ENCODE peak calls at places on chromosome 20, in five cellular contexts. One of them, this sample, is unnamed.

GRCh38 chr20:64077094-64077493 is 2.2 kb downstream of the RGS19 start:
- DNase-seq in tibial nerve: no peak
- DNase-seq in neuronal stem cell: no peak
- DNase-seq in uterus: no peak
- DNase-seq in mucosa of descending colon: peak; percentile 82
- DNase-seq in this sample: no peak

GRCh38 chr20:40506567-40506966 is 182.5 kb downstream of the MAFB start:
- DNase-seq in tibial nerve: peak; percentile 89
- DNase-seq in neuronal stem cell: no peak
- DNase-seq in uterus: peak; percentile 63
- DNase-seq in mucosa of descending colon: peak; percentile 90
- DNase-seq in this sample: no peak

GRCh38 chr20:7926323-7926722 is 13.9 kb downstream of the HAO1 start:
- DNase-seq in tibial nerve: no peak
- DNase-seq in neuronal stem cell: no peak
- DNase-seq in uterus: no peak
- DNase-seq in mucosa of descending colon: no peak
- DNase-seq in this sample: no peak

GRCh38 chr20:5658897-5659296 is 91.3 kb upstream of the SHLD1 start:
- DNase-seq in tibial nerve: peak; percentile 65
- DNase-seq in neuronal stem cell: peak; percentile 9
- DNase-seq in uterus: peak; percentile 78
- DNase-seq in mucosa of descending colon: no peak
- DNase-seq in this sample: no peak

GRCh38 chr20:7856756-7857155 is 83.5 kb downstream of the HAO1 start:
- DNase-seq in tibial nerve: no peak
- DNase-seq in neuronal stem cell: no peak
- DNase-seq in uterus: no peak
- DNase-seq in mucosa of descending colon: no peak
- DNase-seq in this sample: no peak

GRCh38 chr20:41408986-41409385 is 42.4 kb upstream of the EMILIN3 start:
- DNase-seq in tibial nerve: no peak
- DNase-seq in neuronal stem cell: no peak
- DNase-seq in uterus: no peak
- DNase-seq in mucosa of descending colon: no peak
- DNase-seq in this sample: no peak

GRCh38 chr20:4158466-4159050 is 143.2 kb upstream of the RNF24 start:
- DNase-seq in tibial nerve: no peak
- DNase-seq in neuronal stem cell: no peak
- DNase-seq in uterus: no peak
- DNase-seq in mucosa of descending colon: no peak
- DNase-seq in this sample: no peak

GRCh38 chr20:25574411-25574810 is 10.9 kb downstream of the NINL start:
- DNase-seq in tibial nerve: no peak
- DNase-seq in neuronal stem cell: no peak
- DNase-seq in uterus: no peak
- DNase-seq in mucosa of descending colon: no peak
- DNase-seq in this sample: no peak

GRCh38 chr20:33908351-33908750 is 85.4 kb upstream of the RALY start:
- DNase-seq in tibial nerve: no peak
- DNase-seq in neuronal stem cell: no peak
- DNase-seq in uterus: no peak
- DNase-seq in mucosa of descending colon: no peak
- DNase-seq in this sample: no peak

GRCh38 chr20:61551401-61551800 is 299.3 kb downstream of the CDH4 start:
- DNase-seq in tibial nerve: no peak
- DNase-seq in neuronal stem cell: no peak
- DNase-seq in uterus: no peak
- DNase-seq in mucosa of descending colon: no peak
- DNase-seq in this sample: no peak

GRCh38 chr20:2296545-2297351 is 947 bp downstream of the TGM3 start:
- DNase-seq in tibial nerve: no peak
- DNase-seq in neuronal stem cell: no peak
- DNase-seq in uterus: no peak
- DNase-seq in mucosa of descending colon: no peak
- DNase-seq in this sample: no peak

GRCh38 chr20:35291654-35292503 is at the start of gene FAM83C:
- DNase-seq in tibial nerve: no peak
- DNase-seq in neuronal stem cell: no peak
- DNase-seq in uterus: no peak
- DNase-seq in mucosa of descending colon: no peak
- DNase-seq in this sample: no peak

GRCh38 chr20:51528263-51529026 is 14.1 kb downstream of the NFATC2 start:
- DNase-seq in tibial nerve: no peak
- DNase-seq in neuronal stem cell: no peak
- DNase-seq in uterus: no peak
- DNase-seq in mucosa of descending colon: no peak
- DNase-seq in this sample: peak; percentile 19

GRCh38 chr20:42138711-42139110 is 520.5 kb upstream of the CHD6 start:
- DNase-seq in tibial nerve: no peak
- DNase-seq in neuronal stem cell: peak; percentile 36
- DNase-seq in uterus: no peak
- DNase-seq in mucosa of descending colon: no peak
- DNase-seq in this sample: no peak

GRCh38 chr20:48750941-48751620 is 76.7 kb downstream of the PREX1 start:
- DNase-seq in tibial nerve: no peak
- DNase-seq in neuronal stem cell: peak; percentile 92
- DNase-seq in uterus: peak; percentile 31
- DNase-seq in mucosa of descending colon: peak; percentile 78
- DNase-seq in this sample: peak; percentile 57

GRCh38 chr20:36472656-36473071 is 68.7 kb upstream of the MYL9 start:
- DNase-seq in tibial nerve: no peak
- DNase-seq in neuronal stem cell: no peak
- DNase-seq in uterus: peak; percentile 43
- DNase-seq in mucosa of descending colon: peak; percentile 87
- DNase-seq in this sample: no peak

DNA sequence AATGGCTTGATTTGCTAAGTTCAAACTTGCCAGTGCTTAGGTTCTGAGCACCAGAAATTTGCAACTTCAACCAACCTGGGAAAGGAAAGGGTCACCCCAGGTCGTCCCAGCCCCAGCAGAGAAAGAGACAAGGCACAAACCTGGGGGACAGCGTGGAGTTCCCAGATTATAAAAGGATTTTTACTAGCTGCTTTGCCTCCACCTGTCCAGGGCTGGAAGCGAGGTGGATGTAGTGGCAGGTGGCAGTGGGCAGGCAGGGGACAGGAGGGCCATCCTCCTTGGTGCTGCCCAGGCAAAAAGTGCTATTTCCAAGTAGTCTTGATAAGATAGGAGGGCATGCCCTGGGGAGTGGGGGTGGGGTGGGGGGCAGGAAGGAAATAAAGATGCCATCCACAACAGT is 4.9 kb downstream of the PAX1 start:
- DNase-seq in tibial nerve: no peak
- DNase-seq in neuronal stem cell: no peak
- DNase-seq in uterus: no peak
- DNase-seq in mucosa of descending colon: no peak
- DNase-seq in this sample: no peak
- H3K9me3 ChIP-seq in tibial nerve: no peaks in the 10 kb centered on the region
- H3K9me3 ChIP-seq in neuronal stem cell: peaks cover 5% of the 10 kb centered on the region
- H3K9me3 ChIP-seq in uterus: no peaks in the 10 kb centered on the region
- H3K9me3 ChIP-seq in mucosa of descending colon: no peaks in the 10 kb centered on the region
- H3K9me3 ChIP-seq in this sample: no peaks in the 10 kb centered on the region

DNA sequence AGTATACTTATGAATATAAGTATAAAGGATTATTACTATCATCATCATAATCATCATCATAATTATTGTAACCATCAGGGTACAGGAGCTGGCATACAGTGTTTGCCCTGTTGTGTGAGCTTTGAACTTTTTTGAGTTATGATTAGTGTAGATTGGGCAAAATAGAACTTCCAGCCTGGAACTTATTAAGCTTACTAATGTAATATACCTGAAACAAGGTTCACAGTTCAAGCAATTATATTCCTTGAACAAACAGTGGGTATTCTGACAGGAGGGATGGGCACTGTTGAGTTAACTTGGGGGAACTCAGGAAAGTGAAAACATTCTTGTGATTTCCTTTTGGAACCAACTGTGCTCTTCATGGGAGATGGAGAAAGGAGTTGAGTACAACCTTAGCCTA is 680.0 kb downstream of the DOK5 start:
- DNase-seq in tibial nerve: no peak
- DNase-seq in neuronal stem cell: no peak
- DNase-seq in uterus: no peak
- DNase-seq in mucosa of descending colon: no peak
- DNase-seq in this sample: no peak
- H3K9me3 ChIP-seq in tibial nerve: no peaks in the 10 kb centered on the region
- H3K9me3 ChIP-seq in neuronal stem cell: no peaks in the 10 kb centered on the region
- H3K9me3 ChIP-seq in uterus: no peaks in the 10 kb centered on the region
- H3K9me3 ChIP-seq in mucosa of descending colon: no peaks in the 10 kb centered on the region
- H3K9me3 ChIP-seq in this sample: no peaks in the 10 kb centered on the region

GRCh38 chr20:56289652-56290051 is 41.1 kb downstream of the MC3R start:
- DNase-seq in tibial nerve: no peak
- DNase-seq in neuronal stem cell: no peak
- DNase-seq in uterus: no peak
- DNase-seq in mucosa of descending colon: no peak
- DNase-seq in this sample: no peak
- H3K9me3 ChIP-seq in tibial nerve: no peaks in the 10 kb centered on the region
- H3K9me3 ChIP-seq in neuronal stem cell: peaks cover 11% of the 10 kb centered on the region
- H3K9me3 ChIP-seq in uterus: no peaks in the 10 kb centered on the region
- H3K9me3 ChIP-seq in mucosa of descending colon: no peaks in the 10 kb centered on the region
- H3K9me3 ChIP-seq in this sample: no peaks in the 10 kb centered on the region

DNA sequence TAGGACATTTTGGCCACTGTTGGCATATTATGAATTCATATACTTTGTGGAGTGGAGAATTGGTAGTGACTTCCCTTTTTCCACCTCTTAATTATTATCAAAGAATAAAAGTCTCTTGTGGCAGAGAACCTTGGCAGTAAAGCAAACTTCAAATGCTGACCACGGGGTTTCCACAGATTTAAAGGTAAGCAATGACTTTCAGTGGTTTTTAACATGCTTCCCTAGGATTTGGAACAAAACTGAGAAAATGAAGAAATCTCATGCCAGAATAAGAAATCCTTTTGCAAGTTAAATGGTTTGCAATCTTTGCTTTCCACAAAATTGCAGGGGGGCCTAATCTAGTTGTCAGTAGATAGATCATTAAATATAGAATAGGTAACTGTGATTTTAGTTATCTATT is 2.0 kb upstream of the SDC4 start:
- DNase-seq in tibial nerve: no peak
- DNase-seq in neuronal stem cell: no peak
- DNase-seq in uterus: no peak
- DNase-seq in mucosa of descending colon: no peak
- DNase-seq in this sample: no peak
- H3K9me3 ChIP-seq in tibial nerve: no peaks in the 10 kb centered on the region
- H3K9me3 ChIP-seq in neuronal stem cell: no peaks in the 10 kb centered on the region
- H3K9me3 ChIP-seq in uterus: no peaks in the 10 kb centered on the region
- H3K9me3 ChIP-seq in mucosa of descending colon: no peaks in the 10 kb centered on the region
- H3K9me3 ChIP-seq in this sample: no peaks in the 10 kb centered on the region

GRCh38 chr20:62699741-62700140 is 8.9 kb upstream of the NTSR1 start:
- DNase-seq in tibial nerve: no peak
- DNase-seq in neuronal stem cell: no peak
- DNase-seq in uterus: no peak
- DNase-seq in mucosa of descending colon: peak; percentile 27
- DNase-seq in this sample: no peak
- H3K9me3 ChIP-seq in tibial nerve: no peaks in the 10 kb centered on the region
- H3K9me3 ChIP-seq in neuronal stem cell: no peaks in the 10 kb centered on the region
- H3K9me3 ChIP-seq in uterus: no peaks in the 10 kb centered on the region
- H3K9me3 ChIP-seq in mucosa of descending colon: no peaks in the 10 kb centered on the region
- H3K9me3 ChIP-seq in this sample: no peaks in the 10 kb centered on the region

GRCh38 chr20:20139403-20139802 is 87.1 kb downstream of the CFAP61 start:
- DNase-seq in tibial nerve: no peak
- DNase-seq in neuronal stem cell: no peak
- DNase-seq in uterus: no peak
- DNase-seq in mucosa of descending colon: no peak
- DNase-seq in this sample: no peak

GRCh38 chr20:20137851-20138250 is 85.5 kb downstream of the CFAP61 start:
- DNase-seq in tibial nerve: no peak
- DNase-seq in neuronal stem cell: no peak
- DNase-seq in uterus: no peak
- DNase-seq in mucosa of descending colon: no peak
- DNase-seq in this sample: no peak

GRCh38 chr20:20134941-20135572 is 82.7 kb downstream of the CFAP61 start:
- DNase-seq in tibial nerve: no peak
- DNase-seq in neuronal stem cell: no peak
- DNase-seq in uterus: no peak
- DNase-seq in mucosa of descending colon: no peak
- DNase-seq in this sample: no peak

GRCh38 chr20:20138301-20139064 is 86.2 kb downstream of the CFAP61 start:
- DNase-seq in tibial nerve: no peak
- DNase-seq in neuronal stem cell: no peak
- DNase-seq in uterus: no peak
- DNase-seq in mucosa of descending colon: no peak
- DNase-seq in this sample: no peak

DNA sequence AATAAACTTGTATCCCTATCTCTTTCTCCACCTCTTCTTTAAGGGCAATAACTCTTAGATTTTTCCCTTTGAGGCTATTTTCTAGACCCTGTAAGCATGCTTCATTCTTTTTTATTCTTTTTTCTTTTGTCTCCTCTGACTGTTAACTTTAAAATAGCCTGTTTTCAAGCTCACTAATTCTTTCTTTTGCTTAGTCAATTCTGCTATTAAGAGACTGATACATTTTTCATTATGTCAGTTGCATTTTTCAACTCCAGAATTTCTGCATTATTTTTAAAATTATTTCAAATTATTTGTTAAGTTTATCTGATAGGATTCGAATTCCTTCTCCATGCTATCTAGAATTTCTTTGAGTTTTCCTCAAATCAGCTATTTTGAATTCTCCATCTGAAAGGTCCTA is 84.0 kb downstream of the CFAP61 start:
- DNase-seq in tibial nerve: no peak
- DNase-seq in neuronal stem cell: no peak
- DNase-seq in uterus: no peak
- DNase-seq in mucosa of descending colon: no peak
- DNase-seq in this sample: no peak
- H3K9me3 ChIP-seq in tibial nerve: no peaks in the 10 kb centered on the region
- H3K9me3 ChIP-seq in neuronal stem cell: peaks cover 5% of the 10 kb centered on the region
- H3K9me3 ChIP-seq in uterus: no peaks in the 10 kb centered on the region
- H3K9me3 ChIP-seq in mucosa of descending colon: no peaks in the 10 kb centered on the region
- H3K9me3 ChIP-seq in this sample: peaks cover 2% of the 10 kb centered on the region

GRCh38 chr20:57076202-57076651 is 190.2 kb downstream of the BMP7 start:
- DNase-seq in tibial nerve: no peak
- DNase-seq in neuronal stem cell: no peak
- DNase-seq in uterus: no peak
- DNase-seq in mucosa of descending colon: no peak
- DNase-seq in this sample: no peak

GRCh38 chr20:57076951-57077350 is 189.5 kb downstream of the BMP7 start:
- DNase-seq in tibial nerve: no peak
- DNase-seq in neuronal stem cell: no peak
- DNase-seq in uterus: no peak
- DNase-seq in mucosa of descending colon: no peak
- DNase-seq in this sample: no peak

GRCh38 chr20:57080796-57081195 is 185.6 kb downstream of the BMP7 start:
- DNase-seq in tibial nerve: no peak
- DNase-seq in neuronal stem cell: no peak
- DNase-seq in uterus: no peak
- DNase-seq in mucosa of descending colon: no peak
- DNase-seq in this sample: no peak

GRCh38 chr20:57079016-57080005 is 187.1 kb downstream of the BMP7 start:
- DNase-seq in tibial nerve: no peak
- DNase-seq in neuronal stem cell: no peak
- DNase-seq in uterus: no peak
- DNase-seq in mucosa of descending colon: no peak
- DNase-seq in this sample: no peak

DNA sequence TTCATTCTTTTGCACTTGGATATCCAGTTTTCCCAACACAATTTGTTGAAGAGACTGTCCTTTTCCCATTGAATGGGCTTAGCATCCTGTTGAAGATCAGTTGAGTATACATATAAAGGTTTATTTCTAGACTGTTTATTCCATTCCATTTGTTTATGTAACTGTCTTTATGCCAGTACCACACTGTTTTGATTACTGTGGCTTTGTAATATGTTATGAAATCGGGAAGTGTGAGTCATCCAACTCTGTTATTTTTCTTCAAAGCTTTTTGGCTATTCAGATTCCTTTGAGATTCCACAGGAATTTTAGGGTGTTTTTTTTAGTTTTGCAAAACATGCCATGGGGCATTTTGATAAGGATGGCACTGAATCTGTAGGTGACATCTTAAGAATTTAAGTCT is 188.3 kb downstream of the BMP7 start:
- DNase-seq in tibial nerve: no peak
- DNase-seq in neuronal stem cell: no peak
- DNase-seq in uterus: no peak
- DNase-seq in mucosa of descending colon: no peak
- DNase-seq in this sample: no peak
- H3K9me3 ChIP-seq in tibial nerve: no peaks in the 10 kb centered on the region
- H3K9me3 ChIP-seq in neuronal stem cell: peaks cover 2% of the 10 kb centered on the region
- H3K9me3 ChIP-seq in uterus: no peaks in the 10 kb centered on the region
- H3K9me3 ChIP-seq in mucosa of descending colon: peaks cover 20% of the 10 kb centered on the region
- H3K9me3 ChIP-seq in this sample: no peaks in the 10 kb centered on the region